ENCODE peak calls at places on chromosome 19, in five cellular contexts. X is IMR-90; D is CD8-positive, alpha-beta T cell; U is esophagus squamous epithelium; P is MM.1S. F is an unnamed sample. For H3K4me1 and H3K9me3, the result is how much of the 10 kb centered on the place peaks cover.

GRCh38 chr19:1087813-1088418 is 7.3 kb downstream of the POLR2E start:
- DNase-seq in D (no peak), U (no peak), P (peak), X (no peak), F (peak)

GRCh38 chr19:2385053-2385721 is 25.1 kb downstream of the TMPRSS9 start:
- DNase-seq in D (no peak), U (no peak), X (peak), P (no peak), F (no peak)

GRCh38 chr19:18205180-18205915 is 1.5 kb upstream of the RAB3A start:
- DNase-seq in X (peak), P (peak), U (no peak), D (peak), F (peak)

GRCh38 chr19:32324631-32325215 is 20.7 kb upstream of the ZNF507 start:
- DNase-seq in U (no peak), P (peak), D (no peak), X (peak), F (no peak)

GRCh38 chr19:5292453-5292842 is 48.2 kb downstream of the PTPRS start:
- DNase-seq in P (no peak), D (no peak), X (peak), U (no peak), F (no peak)

GRCh38 chr19:12783226-12783848 is 7.9 kb upstream of the JUNB start:
- DNase-seq in D (no peak), U (no peak), X (no peak), P (no peak), F (no peak)

GRCh38 chr19:53102701-53103140 is 501 bp downstream of the ZNF160 start:
- DNase-seq in U (no peak), X (peak), D (peak), P (no peak), F (peak)

GRCh38 chr19:10551698-10552301 is 8.1 kb downstream of the ATG4D start:
- DNase-seq in D (no peak), X (no peak), U (no peak), P (peak), F (no peak)

GRCh38 chr19:3443840-3444694 is 36.3 kb downstream of the SMIM24 start:
- DNase-seq in U (no peak), X (peak), D (no peak), P (no peak), F (no peak)

GRCh38 chr19:27776020-27776419 is 1436.9 kb downstream of the UQCRFS1 start:
- DNase-seq in U (no peak), X (peak), P (no peak), D (no peak), F (no peak)

GRCh38 chr19:54462072-54462712 is 1.4 kb downstream of the LENG9 start:
- DNase-seq in P (no peak), D (no peak), U (no peak), X (no peak), F (no peak)

GRCh38 chr19:19115954-19116353 is 22.3 kb downstream of the TMEM161A start:
- DNase-seq in D (peak), P (peak), X (no peak), U (no peak), F (peak)

GRCh38 chr19:18364826-18365528 is 21.0 kb upstream of the GDF15 start:
- DNase-seq in P (no peak), D (no peak), U (no peak), X (peak), F (no peak)

GRCh38 chr19:14577885-14578427 is 4.9 kb upstream of the CLEC17A start:
- DNase-seq in X (no peak), D (no peak), P (no peak), U (no peak), F (no peak)

GRCh38 chr19:31312004-31312403 is 37.2 kb downstream of the TSHZ3 start:
- DNase-seq in U (no peak), P (no peak), X (peak), D (no peak), F (no peak)

GRCh38 chr19:54035215-54036178 is 28.2 kb downstream of the VSTM1 start:
- DNase-seq in D (no peak), U (no peak), P (no peak), X (peak), F (no peak)

DNA sequence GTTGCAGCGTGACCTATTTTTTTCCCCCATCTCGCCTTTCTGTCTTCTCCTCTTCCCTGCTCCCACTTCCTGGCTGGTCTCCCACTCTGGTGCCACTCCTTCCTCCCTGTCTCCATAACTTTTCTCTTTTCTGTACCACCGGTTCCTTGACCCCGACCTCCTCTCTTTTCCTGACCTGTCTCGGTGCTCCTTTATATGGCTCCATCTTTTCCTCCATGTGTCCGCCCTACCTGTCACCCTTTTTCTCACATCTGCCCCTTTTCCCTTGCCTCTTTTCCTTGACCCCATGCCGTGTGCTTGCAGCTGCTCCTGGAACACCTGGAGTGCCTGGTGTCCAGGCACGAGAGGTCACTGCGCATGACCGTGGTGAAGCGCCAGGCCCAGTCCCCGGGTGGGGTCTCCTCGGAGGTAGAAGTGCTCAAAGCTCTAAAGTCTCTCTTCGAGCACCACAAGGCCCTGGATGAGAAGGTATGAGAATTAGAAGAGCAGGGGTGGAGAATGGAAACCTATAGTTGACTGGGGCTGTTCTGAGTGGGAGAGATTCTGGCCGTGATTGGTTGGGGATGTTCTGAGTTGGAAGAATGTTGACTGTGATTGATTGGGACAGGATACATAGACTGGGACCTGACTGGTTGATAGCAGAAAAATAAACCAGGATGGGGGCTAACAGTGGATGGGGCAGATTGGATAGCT is 9.3 kb downstream of the PPFIA3 start:
- DNase-seq in P (no peak), D (no peak), U (no peak), X (no peak), F (no peak)
- H3K27ac ChIP-seq in P (no peak), D (no peak), U (peak), X (no peak), F (no peak)

DNA sequence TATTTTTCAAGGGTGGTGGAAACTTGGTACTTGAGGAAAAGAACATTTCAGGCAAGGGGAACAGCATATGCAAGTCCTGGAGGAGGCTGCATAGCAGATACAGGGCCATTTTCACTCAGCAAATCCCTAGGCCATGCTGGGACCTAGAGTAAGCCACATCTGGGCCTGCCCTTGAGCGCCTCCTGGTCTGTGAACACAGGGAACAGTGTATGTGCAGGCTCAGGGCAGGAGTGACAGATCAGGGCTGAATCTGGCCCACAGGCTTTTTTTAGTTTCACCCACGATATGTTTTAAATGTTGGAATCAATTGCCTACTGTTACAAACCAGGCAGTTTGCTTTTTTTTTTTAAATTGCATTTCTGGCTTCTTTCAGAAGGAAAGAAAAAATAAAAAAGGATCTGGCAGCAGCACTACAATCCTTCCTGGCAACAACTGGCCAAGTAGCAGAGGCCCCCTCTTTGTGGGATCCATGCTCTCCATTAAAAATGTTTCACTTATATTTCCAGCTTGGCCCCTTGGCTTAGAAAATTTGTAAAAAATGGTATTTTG is 1.4 kb upstream of the TMEM145 start:
- DNase-seq in X (no peak), D (no peak), P (no peak), U (no peak), F (no peak)
- H3K4me1 ChIP-seq in X (under half), D (under half), P (under half), U (under half), F (under half)

DNA sequence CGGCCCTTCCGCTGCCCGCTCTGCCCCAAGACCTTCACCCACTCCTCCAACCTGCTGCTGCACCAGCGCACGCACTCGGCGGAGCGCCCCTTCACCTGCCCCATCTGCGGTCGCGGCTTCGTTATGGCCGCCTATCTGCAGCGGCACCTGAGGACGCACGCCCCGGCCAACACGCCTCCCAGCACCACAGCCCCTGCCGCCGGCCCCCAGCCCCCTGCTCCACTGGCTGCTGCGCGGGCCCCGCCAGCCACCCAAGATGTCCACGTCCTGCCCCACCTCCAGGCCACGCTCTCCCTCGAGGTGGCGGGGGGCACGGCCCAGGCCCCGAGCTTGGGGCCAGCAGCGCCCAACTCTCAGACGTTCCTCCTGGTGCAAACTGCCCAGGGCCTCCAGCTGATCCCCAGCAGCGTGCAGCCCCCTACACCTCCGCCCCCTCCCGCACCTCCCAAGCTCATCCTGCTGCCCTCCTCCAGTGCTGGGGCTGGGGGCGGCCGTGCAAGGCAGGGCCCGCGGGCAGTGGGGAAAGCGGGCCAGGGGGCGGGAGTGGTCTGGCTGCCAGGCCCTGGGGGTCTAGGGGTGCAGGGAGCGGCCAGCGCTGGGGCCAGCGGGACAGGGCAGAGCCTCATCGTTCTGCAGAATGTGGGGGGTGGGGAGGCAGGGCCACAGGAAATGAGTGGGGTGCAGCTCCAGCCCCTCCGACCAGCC is 1.9 kb upstream of the NAT14 start:
- DNase-seq in U (no peak), X (no peak), D (no peak), P (no peak), F (no peak)
- H3K9me3 ChIP-seq in U (under half), X (under half), D (under half), P (under half), F (under half)

DNA sequence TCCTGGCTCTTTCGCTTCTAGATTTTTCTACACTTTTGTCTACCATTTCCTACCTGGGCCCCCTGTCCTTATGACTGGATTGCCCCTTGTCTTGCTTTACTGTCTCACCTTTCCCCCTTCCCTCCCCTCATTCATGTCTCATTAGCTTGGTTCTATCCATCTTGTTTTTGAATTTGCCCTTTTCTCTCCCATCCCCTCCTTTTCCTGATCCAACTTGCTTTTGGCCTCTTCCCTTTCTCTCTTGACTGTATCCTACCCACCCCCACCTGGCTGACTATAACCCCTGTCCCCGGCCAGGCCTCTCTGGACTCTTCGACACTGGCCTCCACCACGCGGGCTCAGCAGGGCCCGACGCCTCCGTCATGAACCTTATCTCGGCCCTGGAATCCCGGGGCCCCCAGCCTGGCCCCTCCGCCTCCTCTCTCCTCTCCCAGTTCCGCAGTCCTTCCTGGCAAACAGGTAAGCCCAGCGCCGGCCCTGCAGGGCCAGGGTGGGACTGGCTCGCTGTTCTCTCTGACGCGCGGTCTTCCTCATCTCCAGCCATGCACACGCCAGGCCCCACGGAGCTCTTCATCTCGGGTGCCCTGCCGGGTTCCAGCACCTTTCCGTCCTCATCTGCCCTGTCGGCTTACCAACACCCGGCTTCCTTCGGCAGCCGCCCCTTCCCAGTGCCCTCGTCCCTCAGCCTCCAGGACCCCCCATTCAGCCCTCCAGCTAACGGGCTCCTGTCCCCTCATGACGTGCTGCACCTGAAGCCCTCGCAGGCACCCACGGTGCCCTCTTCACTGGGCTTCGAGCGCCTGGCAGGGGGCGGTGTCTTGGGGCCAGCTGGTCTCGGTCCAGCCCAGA is 3.4 kb downstream of the PRR12 start:
- DNase-seq in P (no peak), U (no peak), X (no peak), D (no peak), F (no peak)
- H3K27ac ChIP-seq in P (no peak), U (peak), X (no peak), D (peak), F (peak)

F was measured in CD4-positive, CD25-positive, alpha-beta regulatory T cell.